ENCODE peak calls at places on chromosome 5, in nine cellular contexts. One of them, this sample, is unnamed.

GRCh38 chr5:53211799-53212198 is 102.2 kb upstream of the MOCS2 start:
- DNase-seq in esophagus squamous epithelium: no peak
- DNase-seq in GM12892: no peak
- DNase-seq in breast epithelium: no peak
- DNase-seq in H54: peak; percentile 9
- DNase-seq in uterus: no peak
- DNase-seq in spleen: no peak
- DNase-seq in heart left ventricle: no peak
- DNase-seq in NB4: peak; percentile 49
- DNase-seq in this sample: no peak

GRCh38 chr5:4905674-4906528 is 234.2 kb upstream of the ADAMTS16 start:
- DNase-seq in esophagus squamous epithelium: no peak
- DNase-seq in GM12892: no peak
- DNase-seq in breast epithelium: peak; percentile 18
- DNase-seq in H54: no peak
- DNase-seq in uterus: peak; percentile 54
- DNase-seq in spleen: no peak
- DNase-seq in heart left ventricle: no peak
- DNase-seq in NB4: no peak
- DNase-seq in this sample: peak; percentile 89

GRCh38 chr5:174724484-174725260 is at the start of gene MSX2:
- DNase-seq in esophagus squamous epithelium: no peak
- DNase-seq in GM12892: no peak
- DNase-seq in breast epithelium: peak; percentile 85
- DNase-seq in H54: no peak
- DNase-seq in uterus: peak; percentile 66
- DNase-seq in spleen: peak; percentile 79
- DNase-seq in heart left ventricle: peak; percentile 90
- DNase-seq in NB4: no peak
- DNase-seq in this sample: peak; percentile 92

GRCh38 chr5:91384671-91385430 is 1.7 kb upstream of the ARRDC3 start:
- DNase-seq in esophagus squamous epithelium: no peak
- DNase-seq in GM12892: peak; percentile 23
- DNase-seq in breast epithelium: peak; percentile 38
- DNase-seq in H54: peak; percentile 61
- DNase-seq in uterus: peak; percentile 68
- DNase-seq in spleen: no peak
- DNase-seq in heart left ventricle: no peak
- DNase-seq in NB4: peak; percentile 90
- DNase-seq in this sample: no peak

GRCh38 chr5:102867999-102868662 is 113.0 kb downstream of the PAM start:
- DNase-seq in esophagus squamous epithelium: no peak
- DNase-seq in GM12892: no peak
- DNase-seq in breast epithelium: no peak
- DNase-seq in H54: no peak
- DNase-seq in uterus: no peak
- DNase-seq in spleen: no peak
- DNase-seq in heart left ventricle: no peak
- DNase-seq in NB4: no peak
- DNase-seq in this sample: no peak

GRCh38 chr5:173143567-173143966 is 764 bp upstream of the BNIP1 start:
- DNase-seq in esophagus squamous epithelium: no peak
- DNase-seq in GM12892: no peak
- DNase-seq in breast epithelium: no peak
- DNase-seq in H54: no peak
- DNase-seq in uterus: no peak
- DNase-seq in spleen: no peak
- DNase-seq in heart left ventricle: no peak
- DNase-seq in NB4: no peak
- DNase-seq in this sample: no peak

GRCh38 chr5:25387949-25388348 is 743.2 kb upstream of the CDH10 start:
- DNase-seq in esophagus squamous epithelium: no peak
- DNase-seq in GM12892: no peak
- DNase-seq in breast epithelium: no peak
- DNase-seq in H54: no peak
- DNase-seq in uterus: no peak
- DNase-seq in spleen: no peak
- DNase-seq in heart left ventricle: no peak
- DNase-seq in NB4: no peak
- DNase-seq in this sample: no peak

GRCh38 chr5:98736753-98737152 is 36.7 kb upstream of the RGMB start:
- DNase-seq in esophagus squamous epithelium: no peak
- DNase-seq in GM12892: no peak
- DNase-seq in breast epithelium: no peak
- DNase-seq in H54: no peak
- DNase-seq in uterus: no peak
- DNase-seq in spleen: no peak
- DNase-seq in heart left ventricle: no peak
- DNase-seq in NB4: no peak
- DNase-seq in this sample: no peak

GRCh38 chr5:173825215-173825865 is 62.8 kb upstream of the CPEB4 start:
- DNase-seq in esophagus squamous epithelium: no peak
- DNase-seq in GM12892: no peak
- DNase-seq in breast epithelium: no peak
- DNase-seq in H54: no peak
- DNase-seq in uterus: no peak
- DNase-seq in spleen: no peak
- DNase-seq in heart left ventricle: no peak
- DNase-seq in NB4: no peak
- DNase-seq in this sample: no peak

GRCh38 chr5:96320797-96321196 is 112.3 kb downstream of the PCSK1 start:
- DNase-seq in esophagus squamous epithelium: no peak
- DNase-seq in GM12892: no peak
- DNase-seq in breast epithelium: no peak
- DNase-seq in H54: no peak
- DNase-seq in uterus: no peak
- DNase-seq in spleen: no peak
- DNase-seq in heart left ventricle: no peak
- DNase-seq in NB4: no peak
- DNase-seq in this sample: no peak

GRCh38 chr5:114332925-114333324 is 28.9 kb upstream of the KCNN2 start:
- DNase-seq in esophagus squamous epithelium: no peak
- DNase-seq in GM12892: no peak
- DNase-seq in breast epithelium: no peak
- DNase-seq in H54: no peak
- DNase-seq in uterus: no peak
- DNase-seq in spleen: no peak
- DNase-seq in heart left ventricle: no peak
- DNase-seq in NB4: no peak
- DNase-seq in this sample: no peak

DNA sequence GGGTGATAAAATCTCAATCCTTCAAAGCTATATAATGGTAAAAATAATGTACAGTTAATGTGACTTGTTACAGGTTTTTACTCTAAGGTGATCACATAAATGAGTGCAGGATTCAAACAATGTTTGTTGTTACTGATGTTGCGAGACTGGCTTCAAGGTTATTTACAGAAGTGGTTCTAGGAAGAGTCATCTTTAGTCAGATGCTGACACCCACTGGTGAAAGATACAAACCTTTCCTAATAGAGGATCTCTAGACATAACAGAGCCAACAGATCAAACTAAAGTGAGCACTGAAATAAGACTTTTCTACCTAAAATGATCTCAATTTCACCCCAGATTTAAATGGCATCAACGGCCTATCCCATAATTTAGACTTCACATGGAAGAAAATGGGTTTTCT is 20.2 kb downstream of the ARSB start:
- DNase-seq in esophagus squamous epithelium: no peak
- DNase-seq in GM12892: no peak
- DNase-seq in breast epithelium: no peak
- DNase-seq in H54: peak; percentile 6
- DNase-seq in uterus: no peak
- DNase-seq in spleen: no peak
- DNase-seq in heart left ventricle: no peak
- DNase-seq in NB4: peak; percentile 75
- DNase-seq in this sample: no peak
- TF ChIP-seq POLR2A in esophagus squamous epithelium: no peak
- TF ChIP-seq POLR2A in GM12892: no peak
- TF ChIP-seq POLR2A in breast epithelium: no peak
- TF ChIP-seq POLR2A in H54: no peak
- TF ChIP-seq POLR2A in uterus: no peak
- TF ChIP-seq POLR2A in spleen: no peak
- TF ChIP-seq POLR2A in heart left ventricle: no peak
- TF ChIP-seq POLR2A in NB4: no peak
- TF ChIP-seq POLR2A in this sample: no peak

GRCh38 chr5:136079195-136079985 is 50.6 kb downstream of the TGFBI start:
- DNase-seq in esophagus squamous epithelium: no peak
- DNase-seq in GM12892: no peak
- DNase-seq in breast epithelium: no peak
- DNase-seq in H54: no peak
- DNase-seq in uterus: no peak
- DNase-seq in spleen: no peak
- DNase-seq in heart left ventricle: no peak
- DNase-seq in NB4: no peak
- DNase-seq in this sample: no peak

GRCh38 chr5:136082390-136083193 is 50.1 kb upstream of the SMAD5 start:
- DNase-seq in esophagus squamous epithelium: no peak
- DNase-seq in GM12892: no peak
- DNase-seq in breast epithelium: peak; percentile 49
- DNase-seq in H54: peak; percentile 59
- DNase-seq in uterus: peak; percentile 69
- DNase-seq in spleen: no peak
- DNase-seq in heart left ventricle: peak; percentile 75
- DNase-seq in NB4: peak; percentile 63
- DNase-seq in this sample: peak; percentile 87

GRCh38 chr5:136080113-136080482 is 51.3 kb downstream of the TGFBI start:
- DNase-seq in esophagus squamous epithelium: no peak
- DNase-seq in GM12892: no peak
- DNase-seq in breast epithelium: no peak
- DNase-seq in H54: no peak
- DNase-seq in uterus: no peak
- DNase-seq in spleen: no peak
- DNase-seq in heart left ventricle: no peak
- DNase-seq in NB4: no peak
- DNase-seq in this sample: no peak

GRCh38 chr5:136081192-136081591 is 51.5 kb upstream of the SMAD5 start:
- DNase-seq in esophagus squamous epithelium: no peak
- DNase-seq in GM12892: no peak
- DNase-seq in breast epithelium: no peak
- DNase-seq in H54: no peak
- DNase-seq in uterus: no peak
- DNase-seq in spleen: no peak
- DNase-seq in heart left ventricle: no peak
- DNase-seq in NB4: no peak
- DNase-seq in this sample: no peak

GRCh38 chr5:136080483-136081180 is 51.8 kb downstream of the TGFBI start:
- DNase-seq in esophagus squamous epithelium: peak; percentile 22
- DNase-seq in GM12892: peak; percentile 57
- DNase-seq in breast epithelium: peak; percentile 66
- DNase-seq in H54: peak; percentile 78
- DNase-seq in uterus: peak; percentile 86
- DNase-seq in spleen: peak; percentile 94
- DNase-seq in heart left ventricle: peak; percentile 89
- DNase-seq in NB4: peak; percentile 79
- DNase-seq in this sample: peak; percentile 94
- TF ChIP-seq POLR2A in esophagus squamous epithelium: no peak
- TF ChIP-seq POLR2A in GM12892: peak; percentile 37
- TF ChIP-seq POLR2A in breast epithelium: peak; percentile 24
- TF ChIP-seq POLR2A in H54: peak; percentile 70
- TF ChIP-seq POLR2A in uterus: peak; percentile 69
- TF ChIP-seq POLR2A in spleen: no peak
- TF ChIP-seq POLR2A in heart left ventricle: no peak
- TF ChIP-seq POLR2A in NB4: no peak
- TF ChIP-seq POLR2A in this sample: peak; percentile 32

DNA sequence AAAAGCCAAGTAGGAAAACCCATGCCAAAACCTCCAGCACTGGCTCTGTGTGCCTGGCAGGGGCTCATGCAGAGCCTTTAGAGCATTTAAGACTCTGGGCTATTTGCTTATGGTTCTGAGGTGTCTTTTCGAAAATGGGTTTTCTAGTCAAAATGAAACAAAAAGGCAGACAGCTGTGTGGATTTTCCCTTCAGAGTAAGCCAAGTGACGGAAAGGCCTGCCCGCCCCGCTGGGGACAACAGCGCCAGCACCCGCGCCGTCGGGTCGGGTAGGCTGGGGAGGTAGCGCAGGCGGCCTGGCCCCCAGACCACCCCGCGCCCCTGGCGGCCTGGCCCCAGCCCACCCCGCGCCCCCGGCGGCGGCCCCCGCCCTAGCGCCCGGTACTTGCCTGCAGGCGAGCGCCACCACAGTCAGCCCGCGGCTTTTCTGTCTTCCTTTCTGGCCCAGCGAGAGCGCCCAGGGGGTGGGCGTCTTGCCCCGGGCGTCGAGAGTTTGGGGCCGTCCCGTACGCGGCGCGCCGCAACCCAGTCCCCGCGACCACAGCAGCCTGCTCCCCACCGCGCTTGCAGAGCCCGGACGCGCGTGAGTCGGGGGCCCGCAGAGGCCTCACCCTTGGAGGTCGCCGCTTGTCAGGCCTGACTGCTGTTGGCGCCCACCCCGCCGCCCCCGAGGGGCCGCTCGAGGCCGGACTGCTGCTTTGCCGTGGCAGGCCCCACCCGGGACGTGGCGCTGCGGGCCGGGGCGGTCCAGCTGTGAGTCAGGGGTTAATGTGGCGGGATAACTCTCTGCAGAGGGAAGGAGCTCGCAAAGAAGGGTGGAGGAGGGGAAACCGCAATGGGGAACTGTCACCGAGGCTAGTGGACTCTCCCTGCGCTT is at the start of gene TICAM2:
- DNase-seq in esophagus squamous epithelium: peak; percentile 15
- DNase-seq in GM12892: peak; percentile 62
- DNase-seq in breast epithelium: peak; percentile 29
- DNase-seq in H54: peak; percentile 65
- DNase-seq in uterus: peak; percentile 61
- DNase-seq in spleen: peak; percentile 94
- DNase-seq in heart left ventricle: peak; percentile 78
- DNase-seq in NB4: peak; percentile 80
- DNase-seq in this sample: peak; percentile 84
- TF ChIP-seq POLR2A in esophagus squamous epithelium: no peak
- TF ChIP-seq POLR2A in GM12892: peak; percentile 73
- TF ChIP-seq POLR2A in breast epithelium: no peak
- TF ChIP-seq POLR2A in H54: peak; percentile 57
- TF ChIP-seq POLR2A in uterus: peak; percentile 10
- TF ChIP-seq POLR2A in spleen: no peak
- TF ChIP-seq POLR2A in heart left ventricle: no peak
- TF ChIP-seq POLR2A in NB4: no peak
- TF ChIP-seq POLR2A in this sample: no peak

DNA sequence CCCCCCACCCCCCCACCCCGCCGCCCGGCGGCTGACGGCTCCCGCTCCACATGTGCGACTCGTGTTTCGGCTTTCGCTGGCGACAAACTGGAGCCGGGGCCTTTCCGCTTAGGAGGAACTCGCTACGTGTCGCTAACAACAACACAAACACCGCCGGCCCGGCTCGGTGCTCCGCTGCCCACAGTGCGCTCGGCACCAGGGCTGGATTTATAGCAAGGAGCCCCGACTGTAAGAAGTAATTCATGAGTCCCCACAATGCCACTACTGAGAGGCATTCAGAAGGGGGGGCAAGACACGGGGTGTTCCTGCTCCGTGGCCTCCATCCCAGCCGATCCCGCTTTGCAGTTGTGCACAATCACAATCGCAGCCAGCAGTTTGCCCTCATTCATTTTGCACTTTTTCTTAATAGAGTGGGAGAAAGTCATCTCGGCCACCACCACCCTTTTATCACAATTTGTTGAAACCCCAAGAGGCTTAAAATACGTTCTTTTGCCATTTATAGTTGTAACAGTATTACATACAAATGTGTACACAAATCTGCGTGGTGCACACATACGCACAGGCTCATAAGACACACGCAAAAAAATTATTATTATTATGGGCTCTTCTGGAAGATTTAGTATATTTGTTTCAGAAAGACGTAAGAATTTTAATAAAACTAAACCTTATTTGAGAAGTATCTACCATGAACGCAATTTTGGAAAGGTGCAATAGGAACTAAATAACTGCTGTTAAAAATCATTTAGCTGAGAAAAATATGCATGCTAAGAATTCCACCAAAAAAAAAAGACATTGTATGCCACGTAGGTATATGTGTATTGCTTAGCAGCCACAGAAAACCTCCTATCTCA is 48.1 kb downstream of the EBF1 start:
- DNase-seq in esophagus squamous epithelium: no peak
- DNase-seq in GM12892: peak; percentile 18
- DNase-seq in breast epithelium: no peak
- DNase-seq in H54: no peak
- DNase-seq in uterus: peak; percentile 56
- DNase-seq in spleen: peak; percentile 88
- DNase-seq in heart left ventricle: peak; percentile 70
- DNase-seq in NB4: peak; percentile 62
- DNase-seq in this sample: peak; percentile 68
- TF ChIP-seq POLR2A in esophagus squamous epithelium: no peak
- TF ChIP-seq POLR2A in GM12892: no peak
- TF ChIP-seq POLR2A in breast epithelium: no peak
- TF ChIP-seq POLR2A in H54: no peak
- TF ChIP-seq POLR2A in uterus: no peak
- TF ChIP-seq POLR2A in spleen: no peak
- TF ChIP-seq POLR2A in heart left ventricle: no peak
- TF ChIP-seq POLR2A in NB4: no peak
- TF ChIP-seq POLR2A in this sample: no peak